ENCODE peak calls at places on chromosomes 5 and 9, in seven cellular contexts. G is HL-60, K is GM23338, E is endothelial cell, Q is heart right ventricle, P is OCI-LY7, N is osteocyte. L is an unnamed sample.

GRCh38 chr5:134554319-134555222 is 29.1 kb downstream of the JADE2 start:
- DNase-seq in E (no peak), N (no peak), P (peak), G (no peak), K (peak), Q (peak), L (no peak)

GRCh38 chr9:116589392-116590354 is 97.4 kb upstream of the TRIM32 start:
- DNase-seq in G (peak), E (peak), Q (no peak), P (peak), K (peak), N (no peak), L (no peak)

GRCh38 chr5:134541736-134542376 is 16.4 kb downstream of the JADE2 start:
- DNase-seq in K (peak), E (peak), N (no peak), G (no peak), P (no peak), Q (peak), L (peak)

GRCh38 chr9:121895836-121896544 is 197.1 kb downstream of the TTLL11 start:
- DNase-seq in K (peak), G (no peak), N (no peak), Q (peak), E (no peak), P (no peak), L (no peak)

GRCh38 chr9:5178126-5178805 is 7.2 kb downstream of the INSL6 start:
- DNase-seq in G (no peak), E (no peak), Q (no peak), N (no peak), P (no peak), K (no peak), L (no peak)

GRCh38 chr5:154461531-154461930 is 15.7 kb downstream of the SAP30L start:
- DNase-seq in K (peak), G (no peak), E (no peak), Q (no peak), N (no peak), P (no peak), L (no peak)

GRCh38 chr5:142548739-142549275 is 137.1 kb downstream of the FGF1 start:
- DNase-seq in K (peak), Q (peak), G (peak), N (peak), P (peak), E (peak), L (peak)

GRCh38 chr5:57989378-57989777 is 470.5 kb downstream of the PLK2 start:
- DNase-seq in P (no peak), K (no peak), E (no peak), G (no peak), Q (no peak), N (no peak), L (no peak)

GRCh38 chr5:158875272-158875679 is 224.4 kb downstream of the EBF1 start:
- DNase-seq in N (no peak), K (no peak), Q (no peak), P (peak), G (no peak), E (no peak), L (no peak)

GRCh38 chr9:134688231-134688630 is 46.6 kb downstream of the COL5A1 start:
- DNase-seq in P (no peak), K (no peak), Q (no peak), N (no peak), G (no peak), E (no peak), L (no peak)

GRCh38 chr5:104763163-104763562 is 1200.6 kb upstream of the NUDT12 start:
- DNase-seq in K (no peak), G (no peak), E (no peak), P (no peak), N (no peak), Q (no peak), L (no peak)

GRCh38 chr9:18800579-18800978 is 232.4 kb downstream of the SAXO1 start:
- DNase-seq in P (no peak), N (no peak), Q (no peak), K (no peak), E (no peak), G (no peak), L (no peak)

GRCh38 chr9:37034320-37034937 is 361 bp upstream of the PAX5 start:
- DNase-seq in K (peak), P (peak), E (peak), Q (no peak), N (no peak), G (peak), L (no peak)

GRCh38 chr9:93996367-93996766 is 41.2 kb upstream of the BARX1 start:
- DNase-seq in P (no peak), N (no peak), E (no peak), Q (no peak), G (no peak), K (no peak), L (no peak)

GRCh38 chr9:93994132-93994531 is 39.0 kb upstream of the BARX1 start:
- DNase-seq in Q (no peak), P (no peak), G (no peak), N (no peak), K (no peak), E (no peak), L (no peak)

GRCh38 chr9:93992830-93993229 is 37.7 kb upstream of the BARX1 start:
- DNase-seq in E (no peak), G (no peak), P (no peak), K (no peak), N (no peak), Q (no peak), L (no peak)

GRCh38 chr9:94002316-94003140 is 47.4 kb upstream of the BARX1 start:
- DNase-seq in E (peak), N (no peak), Q (no peak), G (peak), P (peak), K (peak), L (no peak)

GRCh38 chr9:93996863-93997262 is 41.7 kb upstream of the BARX1 start:
- DNase-seq in N (no peak), G (no peak), K (peak), Q (no peak), P (peak), E (no peak), L (no peak)
- TF ChIP-seq CTCF in N (no peak), G (no peak), K (peak), Q (no peak), P (peak), E (no peak), L (peak)

GRCh38 chr9:137188490-137189296 is at the start of the genes ANAPC2 and SSNA1:
- DNase-seq in K (peak), N (peak), G (peak), E (peak), Q (peak), P (peak), L (peak)
- TF ChIP-seq CTCF in K (no peak), N (peak), G (no peak), E (no peak), Q (no peak), P (peak), L (peak)

DNA sequence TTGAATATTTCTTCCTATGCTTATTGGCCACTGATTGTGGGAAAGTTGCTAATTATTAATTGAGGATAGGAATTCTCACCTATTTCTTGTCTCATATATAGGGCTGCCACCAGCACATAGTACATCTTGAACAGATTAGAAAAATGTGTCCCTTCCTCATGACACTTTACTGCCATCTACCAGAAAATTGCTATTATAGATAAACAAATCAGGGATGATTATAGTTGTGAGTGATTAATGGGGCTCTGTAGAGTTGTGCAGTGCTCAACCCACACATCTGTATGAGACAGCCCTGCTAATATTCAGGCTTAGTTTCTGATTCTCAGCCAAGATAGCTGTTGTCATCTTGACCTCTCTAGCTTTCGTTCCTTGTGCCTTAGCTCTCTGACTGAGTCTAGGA is 373.2 kb downstream of the TLE4 start:
- DNase-seq in K (no peak), N (no peak), P (no peak), E (no peak), Q (no peak), G (no peak), L (no peak)
- TF ChIP-seq CTCF in K (no peak), N (peak), P (no peak), E (no peak), Q (no peak), G (no peak), L (no peak)

DNA sequence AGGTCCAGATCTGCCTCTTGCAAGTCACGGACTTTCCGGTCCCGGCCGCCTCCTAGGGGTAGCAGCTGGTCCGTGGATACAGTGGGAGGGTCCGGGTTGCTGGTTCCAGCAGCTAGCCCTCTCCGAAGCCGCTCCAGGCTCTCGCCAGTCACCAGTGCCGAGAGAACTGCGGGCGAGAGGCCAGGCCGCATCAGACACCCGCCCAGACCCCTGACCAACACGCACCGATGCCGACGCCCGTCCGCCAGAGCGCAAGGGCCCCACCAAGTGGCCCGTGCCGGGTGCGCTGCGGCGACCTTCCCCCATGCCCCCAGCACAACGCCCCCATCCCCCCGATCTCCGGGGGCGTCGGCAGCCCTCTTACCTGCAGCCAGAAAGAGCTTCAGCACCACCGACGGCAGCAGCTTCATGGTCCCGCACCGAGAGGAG is 470 bp downstream of the HBEGF start:
- DNase-seq in P (peak), Q (peak), N (peak), G (peak), E (peak), K (peak), L (no peak)
- TF ChIP-seq CTCF in P (no peak), Q (peak), N (peak), G (peak), E (no peak), K (peak), L (peak)

DNA sequence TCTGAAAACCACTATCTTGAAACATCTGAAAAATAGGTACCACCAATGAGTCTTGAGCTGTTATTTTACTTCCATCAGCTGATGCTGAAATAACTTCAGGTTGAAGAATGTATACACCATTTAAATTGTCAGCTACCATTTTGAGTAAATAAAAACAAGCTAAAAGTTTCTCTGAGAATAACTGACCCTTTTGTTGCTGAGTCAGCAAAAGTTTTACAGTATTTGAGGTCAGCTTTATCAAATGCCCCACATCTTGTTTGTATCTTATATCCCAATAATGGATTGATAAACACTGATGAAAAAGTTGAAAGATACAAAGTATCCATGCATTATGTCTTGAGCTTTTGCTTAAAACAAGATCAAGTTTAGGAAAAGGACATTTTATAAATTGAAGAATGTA is 22.8 kb downstream of the CPLANE1 start:
- DNase-seq in Q (no peak), G (no peak), E (no peak), P (no peak), N (no peak), K (no peak), L (no peak)
- TF ChIP-seq CTCF in Q (no peak), G (no peak), E (no peak), P (no peak), N (no peak), K (no peak), L (no peak)